ENCODE peak calls at places on chromosomes 11 and 22, in four cellular contexts. A, F, H and R are unnamed samples.

GRCh38 chr11:118670063-118670462 is 9.4 kb downstream of the TREH start:
- DNase-seq in A (no peak), F (no peak), H (no peak), R (no peak)

GRCh38 chr22:31647516-31647915 is 14.5 kb downstream of the PISD start:
- DNase-seq in A (no peak), F (no peak), H (no peak), R (no peak)

GRCh38 chr11:103441021-103441420 is 331.8 kb downstream of the DYNC2H1 start:
- DNase-seq in A (no peak), F (no peak), H (no peak), R (no peak)

GRCh38 chr11:10005955-10006525 is 288.0 kb downstream of the SBF2 start:
- DNase-seq in A (no peak), F (no peak), H (no peak), R (no peak)

GRCh38 chr22:46894081-46894671 is 131.7 kb downstream of the TBC1D22A start:
- DNase-seq in A (no peak), F (no peak), H (no peak), R (no peak)

GRCh38 chr11:115963170-115963569 is 459.0 kb upstream of the CADM1 start:
- DNase-seq in A (no peak), F (no peak), H (no peak), R (no peak)

GRCh38 chr22:45804319-45804985 is 132.8 kb downstream of the ATXN10 start:
- DNase-seq in A (no peak), F (no peak), H (no peak), R (no peak)

GRCh38 chr11:67483901-67484665 is 1.3 kb downstream of the AIP start:
- DNase-seq in A (no peak), F (peak), H (no peak), R (no peak)

GRCh38 chr22:40071720-40072119 is 77.0 kb downstream of the FAM83F start:
- DNase-seq in A (no peak), F (no peak), H (no peak), R (no peak)

GRCh38 chr11:44605068-44605708 is 39.7 kb downstream of the CD82 start:
- DNase-seq in A (no peak), F (no peak), H (no peak), R (no peak)

GRCh38 chr11:117593065-117593464 is 204.0 kb downstream of the DSCAML1 start:
- DNase-seq in A (no peak), F (no peak), H (no peak), R (no peak)

GRCh38 chr11:128271401-128271800 is 316.0 kb downstream of the ETS1 start:
- DNase-seq in A (no peak), F (no peak), H (no peak), R (no peak)

GRCh38 chr22:39661842-39662676 is 91.5 kb downstream of the CACNA1I start:
- DNase-seq in A (no peak), F (peak), H (no peak), R (no peak)

GRCh38 chr11:80702264-80702663 is 1261.4 kb upstream of the TENM4 start:
- DNase-seq in A (no peak), F (no peak), H (no peak), R (no peak)

GRCh38 chr11:77287615-77288273 is 13.7 kb downstream of the GDPD4 start:
- DNase-seq in A (no peak), F (no peak), H (no peak), R (no peak)

GRCh38 chr22:39087881-39088687 is 9.0 kb upstream of the APOBEC3H start:
- DNase-seq in A (no peak), F (no peak), H (no peak), R (no peak)

GRCh38 chr11:77065878-77066228 is 918 bp upstream of the CAPN5 start:
- DNase-seq in A (no peak), F (no peak), H (no peak), R (no peak)

GRCh38 chr22:29700949-29701927 is 18.6 kb upstream of the CABP7 start:
- DNase-seq in A (peak), F (peak), H (no peak), R (no peak)

GRCh38 chr11:33941637-33942160 is 49.8 kb upstream of the LMO2 start:
- DNase-seq in A (peak), F (peak), H (peak), R (no peak)

GRCh38 chr22:41301085-41302015 is at the start of gene ZC3H7B:
- DNase-seq in A (peak), F (peak), H (peak), R (peak)

GRCh38 chr22:27546157-27546556 is 255.4 kb downstream of the MN1 start:
- DNase-seq in A (no peak), F (no peak), H (no peak), R (no peak)

GRCh38 chr11:17986007-17986710 is 26.7 kb downstream of the SERGEF start:
- DNase-seq in A (no peak), F (no peak), H (no peak), R (no peak)

GRCh38 chr11:83355406-83355805 is 69.2 kb upstream of the CCDC90B start:
- DNase-seq in A (no peak), F (no peak), H (no peak), R (no peak)

GRCh38 chr11:93005239-93005638 is 35.8 kb downstream of the MTNR1B start:
- DNase-seq in A (no peak), F (no peak), H (no peak), R (no peak)
- TF ChIP-seq SPI1 in A (no peak), F (no peak), H (no peak), R (no peak)

GRCh38 chr11:74442601-74443000 is 24.7 kb downstream of the KCNE3 start:
- DNase-seq in A (no peak), F (no peak), H (no peak), R (no peak)

GRCh38 chr11:74444173-74444832 is 23.0 kb downstream of the KCNE3 start:
- DNase-seq in A (no peak), F (no peak), H (no peak), R (no peak)

GRCh38 chr11:74447720-74448119 is 19.6 kb downstream of the KCNE3 start:
- DNase-seq in A (no peak), F (no peak), H (no peak), R (no peak)

GRCh38 chr11:74446445-74446844 is 20.9 kb downstream of the KCNE3 start:
- DNase-seq in A (no peak), F (no peak), H (no peak), R (no peak)

GRCh38 chr11:74443071-74443864 is 24.1 kb downstream of the KCNE3 start:
- DNase-seq in A (no peak), F (no peak), H (no peak), R (no peak)
- TF ChIP-seq SPI1 in A (no peak), F (no peak), H (no peak), R (no peak)

GRCh38 chr11:30984827-30985226 is 384.7 kb downstream of the DCDC1 start:
- DNase-seq in A (no peak), F (no peak), H (no peak), R (no peak)

GRCh38 chr11:30983143-30983542 is 386.4 kb downstream of the DCDC1 start:
- DNase-seq in A (no peak), F (no peak), H (no peak), R (no peak)

GRCh38 chr11:30987819-30988218 is 381.7 kb downstream of the DCDC1 start:
- DNase-seq in A (no peak), F (no peak), H (no peak), R (no peak)

GRCh38 chr11:30983810-30984441 is 385.6 kb downstream of the DCDC1 start:
- DNase-seq in A (no peak), F (no peak), H (no peak), R (no peak)

GRCh38 chr11:30984442-30984816 is 385.1 kb downstream of the DCDC1 start:
- DNase-seq in A (no peak), F (no peak), H (no peak), R (no peak)
- TF ChIP-seq SPI1 in A (no peak), F (no peak), H (no peak), R (no peak)

GRCh38 chr11:1669546-1670218 is 27.3 kb upstream of the KRTAP5-6 start:
- DNase-seq in A (no peak), F (no peak), H (no peak), R (no peak)
- TF ChIP-seq SPI1 in A (no peak), F (no peak), H (no peak), R (no peak)

GRCh38 chr11:114273890-114274635 is 22.1 kb upstream of the NNMT start:
- DNase-seq in A (no peak), F (peak), H (no peak), R (no peak)

GRCh38 chr11:114273071-114273470 is 23.1 kb upstream of the NNMT start:
- DNase-seq in A (no peak), F (no peak), H (no peak), R (no peak)

GRCh38 chr11:114271316-114271715 is 24.9 kb upstream of the NNMT start:
- DNase-seq in A (no peak), F (no peak), H (no peak), R (no peak)

GRCh38 chr11:114270531-114271270 is 25.5 kb upstream of the NNMT start:
- DNase-seq in A (no peak), F (no peak), H (no peak), R (no peak)

DNA sequence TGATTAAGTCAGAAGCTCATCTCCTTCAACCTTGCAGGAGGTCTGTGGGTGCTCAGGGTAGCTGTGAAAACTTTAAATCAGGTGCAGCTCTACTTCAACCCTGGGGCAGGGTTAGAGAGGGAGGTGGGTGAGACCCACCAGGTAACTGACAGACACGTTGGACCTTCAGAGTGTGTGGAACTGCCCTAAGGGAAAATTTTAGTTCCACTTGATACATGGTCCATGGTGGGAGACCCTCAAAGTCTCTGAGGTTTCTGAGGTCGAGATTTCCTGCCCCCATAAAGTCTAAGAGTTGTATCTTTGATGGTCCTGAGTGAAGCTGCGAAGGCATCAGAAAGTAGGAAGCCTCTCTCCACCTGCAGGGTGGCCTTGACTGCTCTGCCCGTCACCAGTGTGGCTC is 23.9 kb upstream of the NNMT start:
- DNase-seq in A (no peak), F (no peak), H (no peak), R (no peak)
- TF ChIP-seq SPI1 in A (no peak), F (no peak), H (no peak), R (no peak)

GRCh38 chr22:48488149-48488551 is 1339.5 kb downstream of the BRD1 start:
- DNase-seq in A (no peak), F (no peak), H (no peak), R (no peak)
- TF ChIP-seq SPI1 in A (no peak), F (no peak), H (no peak), R (no peak)

GRCh38 chr11:40444151-40444550 is 1015.3 kb downstream of the LRRC4C start:
- DNase-seq in A (no peak), F (no peak), H (no peak), R (no peak)

DNA sequence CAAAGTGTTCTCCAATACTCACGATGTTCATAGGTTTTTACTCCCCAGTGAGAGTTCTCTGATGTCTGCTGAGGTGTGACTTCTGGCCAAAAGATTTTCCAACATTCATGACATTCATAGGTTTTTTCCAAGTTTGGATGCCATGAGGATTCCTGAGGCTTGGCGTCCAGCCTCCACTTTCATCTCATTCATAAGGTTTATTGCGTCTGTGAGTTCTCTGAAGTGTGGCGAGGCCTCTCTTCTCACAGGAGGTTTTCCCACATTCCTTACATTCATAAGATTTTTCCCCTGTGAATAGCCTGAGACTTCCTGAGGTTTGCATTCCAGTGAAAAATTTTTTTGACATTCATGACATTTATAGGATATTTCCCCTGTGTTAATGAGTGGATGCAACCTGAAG is 1014.1 kb downstream of the LRRC4C start:
- DNase-seq in A (no peak), F (no peak), H (no peak), R (no peak)
- TF ChIP-seq SPI1 in A (no peak), F (no peak), H (no peak), R (no peak)